ENCODE peak calls at places on chromosome 1, in four cellular contexts. D is vagina, N is HCT116, J is upper lobe of left lung. P is an unnamed sample.

GRCh38 chr1:215877452-215877951 is 310.4 kb downstream of the KCTD3 start:
- DNase-seq in D (no peak), N (no peak), J (no peak), P (no peak)

GRCh38 chr1:118928739-118929554 is 59.2 kb downstream of the TBX15 start:
- DNase-seq in D (no peak), N (no peak), J (no peak), P (peak; percentile 50)

GRCh38 chr1:188669715-188670114 is 1807.9 kb downstream of the BRINP3 start:
- DNase-seq in D (no peak), N (no peak), J (no peak), P (no peak)

GRCh38 chr1:212650228-212650627 is 41.7 kb downstream of the ATF3 start:
- DNase-seq in D (no peak), N (no peak), J (no peak), P (no peak)

GRCh38 chr1:209513226-209513625 is 70.3 kb upstream of the CAMK1G start:
- DNase-seq in D (peak; percentile 82), N (peak; percentile 48), J (no peak), P (peak; percentile 60)

GRCh38 chr1:215872658-215873057 is 305.6 kb downstream of the KCTD3 start:
- DNase-seq in D (no peak), N (no peak), J (no peak), P (no peak)

GRCh38 chr1:228459091-228459993 is 27.8 kb upstream of the RNF187 start:
- DNase-seq in D (no peak), N (peak; percentile 85), J (no peak), P (no peak)

GRCh38 chr1:36675106-36675505 is 192.4 kb upstream of the CSF3R start:
- DNase-seq in D (no peak), N (no peak), J (no peak), P (no peak)

GRCh38 chr1:200505257-200505656 is 95.4 kb upstream of the ZNF281 start:
- DNase-seq in D (no peak), N (no peak), J (no peak), P (no peak)

GRCh38 chr1:179955731-179956130 is 1.1 kb downstream of the CEP350 start:
- DNase-seq in D (no peak), N (no peak), J (no peak), P (no peak)

GRCh38 chr1:220874201-220874655 is 5.0 kb upstream of the HLX start:
- DNase-seq in D (peak; percentile 81), N (peak; percentile 16), J (no peak), P (no peak)

GRCh38 chr1:41322835-41323234 is 38.4 kb upstream of the FOXO6 start:
- DNase-seq in D (no peak), N (no peak), J (no peak), P (peak; percentile 39)

GRCh38 chr1:228120351-228121091 is 11.4 kb upstream of the MRPL55 start:
- DNase-seq in D (no peak), N (no peak), J (no peak), P (no peak)

GRCh38 chr1:205016584-205016983 is 26.4 kb upstream of the CNTN2 start:
- DNase-seq in D (no peak), N (no peak), J (no peak), P (no peak)

GRCh38 chr1:184291701-184292100 is 95.1 kb upstream of the C1orf21 start:
- DNase-seq in D (no peak), N (no peak), J (no peak), P (no peak)

GRCh38 chr1:115907092-115907491 is 66.2 kb upstream of the NHLH2 start:
- DNase-seq in D (no peak), N (no peak), J (no peak), P (no peak)

GRCh38 chr1:197356723-197357533 is 88.9 kb downstream of the CRB1 start:
- DNase-seq in D (no peak), N (peak; percentile 42), J (no peak), P (peak; percentile 27)

GRCh38 chr1:236284291-236284711 is 2.5 kb upstream of the ERO1B start:
- DNase-seq in D (no peak), N (no peak), J (no peak), P (no peak)

GRCh38 chr1:243325305-243325890 is 69.6 kb downstream of the SDCCAG8 start:
- DNase-seq in D (no peak), N (peak; percentile 38), J (no peak), P (no peak)

GRCh38 chr1:201142011-201142853 is 12.0 kb downstream of the TMEM9 start:
- DNase-seq in D (no peak), N (no peak), J (no peak), P (no peak)

GRCh38 chr1:43366179-43366578 is 1.6 kb downstream of the ELOVL1 start:
- DNase-seq in D (no peak), N (no peak), J (peak; percentile 87), P (no peak)

GRCh38 chr1:115296981-115297380 is 41.1 kb downstream of the NGF start:
- DNase-seq in D (no peak), N (no peak), J (no peak), P (no peak)

GRCh38 chr1:86018311-86018923 is 138.2 kb downstream of the COL24A1 start:
- DNase-seq in D (no peak), N (peak; percentile 12), J (no peak), P (peak; percentile 11)

GRCh38 chr1:11376981-11377583 is 101.9 kb upstream of the DISP3 start:
- DNase-seq in D (no peak), N (no peak), J (no peak), P (no peak)

GRCh38 chr1:229230893-229231753 is 39.8 kb upstream of the RAB4A start:
- DNase-seq in D (no peak), N (peak; percentile 69), J (no peak), P (no peak)

GRCh38 chr1:210143465-210144062 is 89.0 kb upstream of the SERTAD4 start:
- DNase-seq in D (no peak), N (peak; percentile 58), J (peak; percentile 56), P (no peak)

GRCh38 chr1:147341246-147341645 is 98.8 kb downstream of the CHD1L start:
- DNase-seq in D (no peak), N (no peak), J (no peak), P (no peak)

GRCh38 chr1:21669287-21670058 is at the start of gene RAP1GAP:
- DNase-seq in D (no peak), N (no peak), J (no peak), P (no peak)

GRCh38 chr1:48488721-48489120 is 16.7 kb upstream of the SPATA6 start:
- DNase-seq in D (no peak), N (no peak), J (no peak), P (no peak)

GRCh38 chr1:36151133-36151844 is 2.0 kb upstream of the TRAPPC3 start:
- DNase-seq in D (no peak), N (no peak), J (no peak), P (no peak)

GRCh38 chr1:32273389-32274208 is 18.3 kb upstream of the HDAC1 start:
- DNase-seq in D (no peak), N (no peak), J (peak; percentile 29), P (peak; percentile 80)

GRCh38 chr1:47996406-47997226 is 569 bp downstream of the TRABD2B start:
- DNase-seq in D (peak; percentile 86), N (no peak), J (no peak), P (no peak)

GRCh38 chr1:200438911-200439310 is 29.1 kb upstream of the ZNF281 start:
- DNase-seq in D (no peak), N (no peak), J (no peak), P (no peak)

GRCh38 chr1:82227696-82228095 is 427.0 kb downstream of the ADGRL2 start:
- DNase-seq in D (no peak), N (no peak), J (no peak), P (no peak)

GRCh38 chr1:115647507-115647906 is 5.7 kb downstream of the VANGL1 start:
- DNase-seq in D (no peak), N (no peak), J (no peak), P (no peak)

GRCh38 chr1:64421377-64421776 is 48.6 kb upstream of the CACHD1 start:
- DNase-seq in D (no peak), N (no peak), J (no peak), P (no peak)

GRCh38 chr1:17869826-17870225 is 114.7 kb downstream of the ACTL8 start:
- DNase-seq in D (no peak), N (no peak), J (no peak), P (no peak)

GRCh38 chr1:186167096-186167668 is 207.9 kb downstream of the TPR start:
- DNase-seq in D (no peak), N (no peak), J (no peak), P (no peak)
- H3K36me3 ChIP-seq in D (no peaks in the 10 kb centered on the region), N (no peaks in the 10 kb centered on the region), J (peaks cover 5% of the 10 kb centered on the region), P (no peaks in the 10 kb centered on the region)

GRCh38 chr1:159943908-159944622 is 1.3 kb downstream of the IGSF9 start:
- DNase-seq in D (no peak), N (no peak), J (no peak), P (no peak)
- H3K4me3 ChIP-seq in D (no peak overlapping the region), N (no peak overlapping the region), J (no peak overlapping the region), P (no peak overlapping the region)

GRCh38 chr1:25232027-25232865 is at the start of gene SYF2:
- DNase-seq in D (peak; percentile 94), N (peak; percentile 84), J (peak; percentile 95), P (no peak)
- H3K36me3 ChIP-seq in D (peaks cover 22% of the 10 kb centered on the region), N (peaks cover 27% of the 10 kb centered on the region), J (peaks cover 27% of the 10 kb centered on the region), P (no peaks in the 10 kb centered on the region)

GRCh38 chr1:66539491-66539890 is 5.5 kb downstream of the SGIP1 start:
- DNase-seq in D (no peak), N (no peak), J (no peak), P (no peak)
- H3K4me3 ChIP-seq in D (no peak overlapping the region), N (no peak overlapping the region), J (no peak overlapping the region), P (no peak overlapping the region)

GRCh38 chr1:89690595-89690994 is 57.7 kb downstream of the LRRC8C start:
- DNase-seq in D (no peak), N (no peak), J (no peak), P (no peak)
- H3K36me3 ChIP-seq in D (no peaks in the 10 kb centered on the region), N (no peaks in the 10 kb centered on the region), J (no peaks in the 10 kb centered on the region), P (no peaks in the 10 kb centered on the region)

GRCh38 chr1:8845104-8846097 is 28.0 kb upstream of the RERE start:
- DNase-seq in D (no peak), N (no peak), J (no peak), P (no peak)

GRCh38 chr1:8841395-8841794 is 24.0 kb upstream of the RERE start:
- DNase-seq in D (no peak), N (no peak), J (no peak), P (no peak)

GRCh38 chr1:8836228-8836627 is 18.8 kb upstream of the RERE start:
- DNase-seq in D (no peak), N (no peak), J (no peak), P (no peak)

GRCh38 chr1:8844421-8845063 is 27.1 kb upstream of the RERE start:
- DNase-seq in D (no peak), N (no peak), J (no peak), P (no peak)

DNA sequence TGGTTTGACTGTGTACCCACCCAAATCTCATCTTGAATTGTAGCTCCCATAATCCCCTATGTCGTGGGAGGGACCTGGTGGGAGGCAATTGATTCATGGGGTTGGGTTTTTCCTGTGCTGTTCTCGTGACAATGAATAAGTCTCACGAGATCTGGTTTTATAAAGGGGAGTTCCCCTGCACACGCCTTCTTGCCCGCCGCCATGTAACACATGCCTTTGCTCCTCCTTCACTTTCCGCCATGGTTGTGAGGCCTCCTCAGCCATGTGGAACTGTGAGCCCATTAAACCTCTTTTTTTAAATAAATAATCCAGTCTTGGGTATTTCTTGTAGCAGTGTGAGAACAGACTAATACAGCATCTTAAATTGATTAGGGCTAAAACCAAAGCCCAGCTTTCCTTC is 22.6 kb upstream of the RERE start:
- DNase-seq in D (no peak), N (no peak), J (no peak), P (no peak)
- H3K4me3 ChIP-seq in D (no peak overlapping the region), N (no peak overlapping the region), J (no peak overlapping the region), P (no peak overlapping the region)

GRCh38 chr1:92843429-92844352 is 11.9 kb downstream of the RPL5 start:
- DNase-seq in D (no peak), N (no peak), J (no peak), P (no peak)
- H3K36me3 ChIP-seq in D (peaks cover 55% of the 10 kb centered on the region), N (peaks cover 46% of the 10 kb centered on the region), J (peaks cover 48% of the 10 kb centered on the region), P (peaks cover 18% of the 10 kb centered on the region)

P was measured in iPS DF 6.9.